ENCODE peak calls at places on chromosomes 13 and 19, in six cellular contexts. E is hepatocyte, L is GM23338, A is neural progenitor cell, N is PC-3, C is HCT116. H is an unnamed sample.

GRCh38 chr19:58500242-58500641 is 11.6 kb downstream of the SLC27A5 start:
- DNase-seq in E (no peak), L (no peak), A (no peak), N (no peak), C (no peak), H (no peak)

GRCh38 chr19:58154679-58155648 is 4.4 kb upstream of the ZNF329 start:
- DNase-seq in E (peak; percentile 99), L (peak; percentile 98), A (peak; percentile 99), N (peak; percentile 89), C (no peak), H (peak; percentile 70)

GRCh38 chr19:5035817-5036732 is 67.2 kb downstream of the KDM4B start:
- DNase-seq in E (no peak), L (no peak), A (no peak), N (no peak), C (no peak), H (no peak)

GRCh38 chr13:44231786-44232516 is 141.7 kb upstream of the SERP2 start:
- DNase-seq in E (peak; percentile 90), L (peak; percentile 77), A (no peak), N (peak; percentile 97), C (peak; percentile 97), H (no peak)

GRCh38 chr19:13094771-13095392 is 7.8 kb downstream of the LYL1 start:
- DNase-seq in E (no peak), L (peak; percentile 73), A (peak; percentile 73), N (peak; percentile 50), C (no peak), H (no peak)

GRCh38 chr13:30196025-30196424 is 111.3 kb downstream of the KATNAL1 start:
- DNase-seq in E (no peak), L (peak; percentile 68), A (peak; percentile 65), N (peak; percentile 2), C (peak; percentile 8), H (no peak)

GRCh38 chr19:3054972-3055740 is 7.1 kb downstream of the TLE5 start:
- DNase-seq in E (peak; percentile 71), L (no peak), A (no peak), N (peak; percentile 49), C (no peak), H (no peak)

GRCh38 chr13:110239280-110240120 is 67.5 kb downstream of the COL4A1 start:
- DNase-seq in E (no peak), L (no peak), A (no peak), N (no peak), C (no peak), H (no peak)

GRCh38 chr13:76086729-76087128 is 450.6 kb downstream of the LMO7 start:
- DNase-seq in E (no peak), L (peak; percentile 10), A (peak; percentile 13), N (no peak), C (no peak), H (no peak)

GRCh38 chr13:102609696-102610095 is 12.9 kb downstream of the TPP2 start:
- DNase-seq in E (no peak), L (no peak), A (no peak), N (no peak), C (no peak), H (no peak)

GRCh38 chr13:37198629-37199028 is 93.2 kb upstream of the CSNK1A1L start:
- DNase-seq in E (no peak), L (peak; percentile 48), A (peak; percentile 52), N (no peak), C (no peak), H (no peak)

GRCh38 chr13:113851826-113852535 is 11.9 kb downstream of the GAS6 start:
- DNase-seq in E (no peak), L (no peak), A (no peak), N (no peak), C (no peak), H (no peak)

GRCh38 chr19:7349231-7349591 is 474 bp downstream of the ARHGEF18 start:
- DNase-seq in E (no peak), L (no peak), A (no peak), N (no peak), C (no peak), H (no peak)

GRCh38 chr19:47512948-47513319 is 1.9 kb downstream of the NAPA start:
- DNase-seq in E (no peak), L (no peak), A (no peak), N (no peak), C (no peak), H (no peak)

GRCh38 chr13:30898721-30899188 is 7.3 kb upstream of the MEDAG start:
- DNase-seq in E (peak; percentile 66), L (no peak), A (no peak), N (peak; percentile 32), C (no peak), H (no peak)

GRCh38 chr19:53037101-53038097 is 7.1 kb upstream of the ERVV-2 start:
- DNase-seq in E (peak; percentile 30), L (peak; percentile 87), A (peak; percentile 18), N (no peak), C (no peak), H (no peak)

GRCh38 chr19:35986664-35987570 is 8.1 kb upstream of the SDHAF1 start:
- DNase-seq in E (peak; percentile 34), L (peak; percentile 83), A (peak; percentile 76), N (no peak), C (no peak), H (no peak)

DNA sequence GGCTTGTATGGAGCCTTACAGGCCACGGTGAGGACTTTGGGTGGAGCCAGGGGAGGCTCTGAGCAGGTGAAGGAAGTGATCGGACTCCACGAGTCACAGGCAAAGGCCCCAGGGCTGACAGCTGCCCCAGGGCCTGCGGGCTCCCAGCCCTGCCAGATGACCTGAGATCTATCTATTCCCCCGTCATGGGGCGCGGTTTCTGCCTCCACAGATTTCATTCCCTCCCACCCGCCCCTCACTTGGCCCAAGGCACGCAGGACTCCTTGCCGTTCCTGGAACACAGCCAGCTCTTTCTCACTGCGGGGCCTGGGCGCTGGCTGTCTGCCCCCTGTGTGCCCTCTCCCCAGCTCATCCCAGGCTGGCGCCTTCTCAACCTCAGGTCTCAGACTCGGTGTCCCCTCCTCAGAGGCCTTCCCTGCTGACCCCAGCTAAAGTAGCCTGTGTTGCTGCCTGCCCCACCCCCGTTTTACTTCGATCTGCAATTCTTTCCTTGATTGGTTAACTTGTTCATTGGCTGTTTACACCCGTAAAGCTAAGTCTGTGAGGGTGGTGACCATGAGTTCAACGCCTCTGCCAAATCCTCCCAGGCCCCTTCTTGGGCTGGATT is 13.9 kb upstream of the PAK4 start:
- DNase-seq in E (no peak), L (no peak), A (no peak), N (peak; percentile 59), C (no peak), H (no peak)
- TF ChIP-seq EZH2phosphoT487 in E (no peak), L (no peak), A (no peak), N (no peak), C (no peak), H (no peak)

DNA sequence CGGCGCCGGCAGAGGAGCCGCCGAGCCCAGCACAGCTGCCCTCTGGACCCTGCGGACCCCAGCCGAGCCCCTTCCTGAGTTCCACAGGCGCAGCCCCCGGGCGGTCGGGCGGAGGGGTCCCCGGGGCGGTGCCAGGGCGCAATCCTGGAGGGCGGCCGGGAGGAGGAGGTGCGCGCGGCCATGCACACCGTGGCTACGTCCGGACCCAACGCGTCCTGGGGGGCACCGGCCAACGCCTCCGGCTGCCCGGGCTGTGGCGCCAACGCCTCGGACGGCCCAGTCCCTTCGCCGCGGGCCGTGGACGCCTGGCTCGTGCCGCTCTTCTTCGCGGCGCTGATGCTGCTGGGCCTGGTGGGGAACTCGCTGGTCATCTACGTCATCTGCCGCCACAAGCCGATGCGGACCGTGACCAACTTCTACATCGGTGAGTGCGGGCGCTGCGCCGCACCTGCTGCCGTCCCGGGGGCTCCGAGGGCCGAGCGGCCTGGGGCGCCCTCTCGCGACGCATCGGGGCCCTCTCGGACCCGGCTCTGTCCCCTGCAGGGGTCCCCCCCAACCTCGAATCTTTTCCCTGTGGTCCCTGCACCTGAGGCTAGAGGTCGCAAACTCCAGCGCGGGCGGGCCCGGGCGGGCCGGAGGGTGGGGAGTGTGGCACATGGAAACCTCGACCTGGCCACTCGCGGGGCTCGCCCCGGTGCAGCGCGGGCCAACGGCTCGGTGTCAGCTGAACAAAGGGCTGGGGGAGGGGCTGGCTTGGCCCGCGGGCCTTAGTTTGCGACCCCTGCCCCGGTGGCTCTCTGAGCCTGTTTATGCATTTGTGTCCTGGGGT is at the start of gene KISS1R:
- DNase-seq in E (peak; percentile 74), L (peak; percentile 93), A (peak; percentile 93), N (peak; percentile 23), C (no peak), H (no peak)
- TF ChIP-seq EZH2 in E (no peak), L (peak; percentile 12), A (no peak), N (no peak), C (no peak), H (no peak)

DNA sequence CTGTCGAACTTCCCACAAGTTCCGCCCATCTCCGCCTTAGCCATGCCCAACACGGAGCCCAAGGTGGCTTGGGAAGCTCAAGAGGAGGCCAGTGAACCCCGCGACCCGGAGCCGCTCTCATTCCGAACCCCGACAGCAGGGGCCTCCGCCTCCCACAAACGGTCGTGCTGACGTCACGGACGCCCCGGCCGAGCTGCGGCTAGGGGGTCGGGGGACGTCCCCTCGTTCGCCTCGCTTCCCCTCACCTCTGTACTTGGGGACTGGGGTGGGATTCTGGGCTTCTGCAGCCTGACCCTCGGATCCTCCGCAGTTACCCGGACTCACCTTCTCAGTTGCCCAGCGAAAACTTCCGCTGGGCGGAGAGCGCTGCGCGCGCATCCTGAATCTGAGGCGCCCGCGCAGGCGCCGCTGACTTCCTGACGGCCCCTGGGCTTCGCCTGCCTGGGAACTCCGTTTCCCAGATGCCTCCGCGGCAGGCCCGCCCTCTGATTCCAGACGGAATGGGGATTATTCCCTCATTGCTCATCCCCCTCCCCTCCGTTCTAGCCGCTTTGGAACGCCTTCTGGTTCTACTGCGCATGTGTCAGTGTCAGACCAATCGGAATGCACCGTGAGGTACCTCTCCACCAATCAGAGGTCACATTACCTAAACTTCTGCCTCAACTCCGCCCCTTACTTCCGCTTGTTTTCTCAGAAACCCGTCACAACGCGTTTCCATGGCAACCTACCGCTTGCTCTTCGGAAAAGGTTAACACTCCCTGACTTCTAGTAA is at the start of gene VRK3:
- DNase-seq in E (peak; percentile 100), L (peak; percentile 100), A (peak; percentile 100), N (peak; percentile 100), C (peak; percentile 100), H (peak; percentile 99)
- TF ChIP-seq CTCF in E (peak; percentile 8), L (no peak), A (peak; percentile 18), N (no peak), C (no peak), H (peak; percentile 14)

GRCh38 chr19:10712754-10713153 is 5.1 kb upstream of the DNM2 start:
- DNase-seq in E (no peak), L (no peak), A (no peak), N (no peak), C (no peak), H (no peak)

GRCh38 chr19:10708261-10708660 is 7.0 kb downstream of the QTRT1 start:
- DNase-seq in E (no peak), L (no peak), A (no peak), N (no peak), C (no peak), H (no peak)

GRCh38 chr19:10706990-10707389 is 5.8 kb downstream of the QTRT1 start:
- DNase-seq in E (peak; percentile 49), L (no peak), A (no peak), N (no peak), C (no peak), H (no peak)

GRCh38 chr19:10712041-10712440 is 5.8 kb upstream of the DNM2 start:
- DNase-seq in E (no peak), L (peak; percentile 84), A (no peak), N (no peak), C (no peak), H (no peak)

DNA sequence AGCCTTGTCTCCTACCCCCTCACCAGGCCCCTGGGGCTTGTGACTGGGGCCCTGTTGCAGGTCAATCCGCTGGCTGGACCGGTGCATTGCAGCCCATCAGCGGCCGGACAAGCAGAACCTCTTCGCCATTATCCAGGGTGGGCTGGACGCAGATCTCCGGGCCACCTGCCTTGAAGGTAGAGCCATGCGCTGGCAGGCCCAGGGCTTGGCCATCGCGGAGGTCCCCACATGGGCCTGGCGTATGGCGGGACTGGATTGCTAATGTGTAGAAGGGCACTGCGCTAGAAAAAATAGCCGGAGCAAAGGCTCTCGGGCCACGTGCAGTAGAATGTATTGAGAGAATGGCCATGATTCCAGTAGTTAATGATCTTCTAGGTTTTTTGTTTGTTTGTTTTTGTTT is 6.2 kb downstream of the QTRT1 start:
- DNase-seq in E (no peak), L (no peak), A (no peak), N (no peak), C (no peak), H (no peak)
- TF ChIP-seq EZH2phosphoT487 in E (no peak), L (no peak), A (no peak), N (no peak), C (no peak), H (no peak)